ENCODE peak calls at places on chromosome 12, in four cellular contexts. Q is stimulated activated CD8-positive, alpha-beta memory T cell treated with anti-CD3 and anti-CD28 coated beads, Interleukin-12 subunit alpha, Interleukin-12 subunit beta, amount 100 ng/mL, for 1 hour; N is GM19239; V is GM04504. P is an unnamed sample.

GRCh38 chr12:117053050-117053400 is 46.2 kb downstream of the TESC start:
- DNase-seq in Q (no peak), N (no peak), V (no peak), P (no peak)

GRCh38 chr12:52005903-52006703 is 643 bp upstream of the TAMALIN start:
- DNase-seq in N (peak), Q (no peak), V (no peak), P (peak)

GRCh38 chr12:118299791-118300460 is 72.8 kb downstream of the TAOK3 start:
- DNase-seq in Q (no peak), N (no peak), V (no peak), P (no peak)

GRCh38 chr12:14558377-14559051 is 9.2 kb downstream of the PLBD1 start:
- DNase-seq in Q (no peak), V (no peak), N (no peak), P (no peak)

GRCh38 chr12:112820796-112821195 is 29.2 kb downstream of the RPH3A start:
- DNase-seq in V (no peak), Q (no peak), N (no peak), P (no peak)

GRCh38 chr12:131917139-131917710 is 11.9 kb upstream of the PUS1 start:
- DNase-seq in V (no peak), Q (no peak), N (no peak), P (no peak)

GRCh38 chr12:98644433-98644711 is 216 bp downstream of the IKBIP start:
- DNase-seq in N (no peak), Q (no peak), V (peak), P (peak)

GRCh38 chr12:47824198-47824597 is 4.5 kb upstream of the HDAC7 start:
- DNase-seq in N (no peak), Q (no peak), V (no peak), P (no peak)

GRCh38 chr12:95335948-95336347 is 118.3 kb downstream of the VEZT start:
- DNase-seq in V (no peak), N (no peak), Q (no peak), P (no peak)